ENCODE peak calls at places on chromosomes 4 and X, in seven cellular contexts. H is SK-N-SH, P is HCT116, N is H1, Q is GM12878, C is HepG2, D is K562. K is an unnamed sample.

GRCh38 chr4:6942238-6942800 is 32.7 kb downstream of the TBC1D14 start:
- DNase-seq in H (no peak), P (peak), N (no peak), Q (peak), C (no peak), D (peak), K (no peak)

GRCh38 chr4:15963001-15963451 is at the start of gene FGFBP2:
- DNase-seq in H (peak), P (peak), N (no peak), Q (no peak), C (peak), D (no peak), K (no peak)

GRCh38 chrX:155148724-155149537 is 67.3 kb upstream of the VBP1 start:
- DNase-seq in H (peak), P (no peak), N (no peak), Q (no peak), C (peak), D (peak), K (peak)

GRCh38 chr4:139599594-139600374 is 43.8 kb upstream of the SETD7 start:
- DNase-seq in H (no peak), P (no peak), N (no peak), Q (no peak), C (peak), D (no peak), K (no peak)

GRCh38 chrX:38365939-38366338 is 13.5 kb downstream of the OTC start:
- DNase-seq in H (no peak), P (no peak), N (no peak), Q (no peak), C (no peak), D (no peak), K (no peak)

GRCh38 chrX:44155126-44155525 is 181.9 kb upstream of the NDP start:
- DNase-seq in H (peak), P (no peak), N (no peak), Q (no peak), C (no peak), D (no peak), K (no peak)

GRCh38 chr4:184902550-184902949 is 76.8 kb upstream of the ACSL1 start:
- DNase-seq in H (no peak), P (no peak), N (no peak), Q (no peak), C (no peak), D (no peak), K (no peak)

GRCh38 chr4:95129036-95129435 is 371.3 kb downstream of the BMPR1B start:
- DNase-seq in H (no peak), P (no peak), N (no peak), Q (no peak), C (no peak), D (no peak), K (no peak)

GRCh38 chr4:100695871-100696270 is 178.0 kb upstream of the EMCN start:
- DNase-seq in H (no peak), P (no peak), N (no peak), Q (no peak), C (no peak), D (no peak), K (no peak)

GRCh38 chr4:141290771-141291170 is 70.1 kb downstream of the ZNF330 start:
- DNase-seq in H (no peak), P (no peak), N (no peak), Q (no peak), C (no peak), D (no peak), K (no peak)
- TF ChIP-seq JUND in H (no peak), P (no peak), N (no peak), Q (no peak), C (no peak), D (no peak), K (no peak)

DNA sequence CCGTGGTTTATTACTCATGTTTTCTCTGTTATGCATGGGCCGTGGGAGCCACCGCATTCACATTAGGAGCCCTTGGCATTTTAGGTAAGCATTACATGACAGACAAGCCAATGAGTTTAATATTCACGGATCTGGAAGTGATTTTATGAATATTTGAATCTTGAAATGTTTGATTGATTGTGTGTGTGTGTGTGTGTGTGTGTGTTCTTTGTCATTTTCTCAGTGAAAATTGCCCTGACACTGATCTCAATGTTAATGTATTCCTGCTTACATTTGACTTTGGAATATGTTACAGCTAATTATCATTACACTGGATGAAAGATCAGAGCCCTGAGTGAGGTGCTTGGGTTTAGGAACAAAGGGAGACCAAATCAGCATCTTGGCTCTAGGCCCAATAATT is 5.0 kb upstream of the GK2 start:
- DNase-seq in H (no peak), P (no peak), N (no peak), Q (no peak), C (no peak), D (no peak), K (no peak)
- TF ChIP-seq JUND in H (no peak), P (no peak), N (no peak), Q (no peak), C (no peak), D (no peak), K (no peak)

GRCh38 chrX:35006361-35006760 is 63.8 kb downstream of the FAM47B start:
- DNase-seq in H (no peak), P (no peak), N (no peak), Q (no peak), C (no peak), D (no peak), K (no peak)
- TF ChIP-seq JUND in H (no peak), P (no peak), N (no peak), Q (no peak), C (no peak), D (no peak), K (no peak)

DNA sequence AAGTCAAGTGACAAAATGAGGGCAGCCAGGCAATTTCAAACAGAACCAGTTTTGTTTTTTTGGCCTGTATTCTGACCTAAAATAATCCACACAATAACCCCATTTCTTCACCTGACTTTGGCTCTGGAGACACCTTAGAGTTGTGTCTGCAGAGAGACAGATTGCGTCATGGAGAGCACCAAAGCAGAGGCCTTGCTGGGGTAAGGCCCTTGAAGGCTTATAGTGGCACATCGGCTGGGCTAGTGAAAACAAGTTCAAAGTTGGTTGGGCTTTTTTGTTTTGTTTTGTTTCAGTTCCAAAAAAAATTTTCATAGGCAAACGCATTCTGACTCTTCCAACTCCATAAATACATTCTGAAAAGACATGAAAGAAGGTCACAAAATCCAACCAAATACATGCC is 34.4 kb downstream of the PARM1 start:
- DNase-seq in H (no peak), P (no peak), N (no peak), Q (no peak), C (no peak), D (no peak), K (no peak)
- TF ChIP-seq JUND in H (no peak), P (no peak), N (no peak), Q (no peak), C (no peak), D (no peak), K (no peak)

GRCh38 chrX:118257781-118258180 is 88.1 kb upstream of the WDR44 start:
- DNase-seq in H (no peak), P (no peak), N (no peak), Q (no peak), C (no peak), D (no peak), K (no peak)
- TF ChIP-seq JUND in H (no peak), P (no peak), N (no peak), Q (no peak), C (no peak), D (no peak), K (no peak)

GRCh38 chr4:153234923-153235322 is 30.7 kb downstream of the TRIM2 start:
- DNase-seq in H (no peak), P (peak), N (no peak), Q (no peak), C (no peak), D (no peak), K (no peak)

GRCh38 chr4:153227501-153227900 is 23.3 kb downstream of the TRIM2 start:
- DNase-seq in H (no peak), P (no peak), N (no peak), Q (no peak), C (no peak), D (no peak), K (no peak)

GRCh38 chr4:153233761-153234371 is 29.6 kb downstream of the TRIM2 start:
- DNase-seq in H (no peak), P (peak), N (no peak), Q (no peak), C (no peak), D (no peak), K (no peak)

GRCh38 chr4:153228512-153229145 is 24.4 kb downstream of the TRIM2 start:
- DNase-seq in H (peak), P (no peak), N (no peak), Q (no peak), C (no peak), D (no peak), K (no peak)

GRCh38 chr4:153232768-153233167 is 28.5 kb downstream of the TRIM2 start:
- DNase-seq in H (no peak), P (peak), N (peak), Q (no peak), C (peak), D (no peak), K (no peak)
- TF ChIP-seq JUND in H (no peak), P (no peak), N (no peak), Q (no peak), C (no peak), D (no peak), K (no peak)

GRCh38 chr4:168569909-168570276 is 73.0 kb downstream of the PALLD start:
- DNase-seq in H (no peak), P (no peak), N (no peak), Q (no peak), C (no peak), D (no peak), K (no peak)
- TF ChIP-seq JUND in H (no peak), P (no peak), N (no peak), Q (no peak), C (no peak), D (no peak), K (no peak)

GRCh38 chrX:153707406-153707805 is 16.8 kb downstream of the BCAP31 start:
- DNase-seq in H (no peak), P (no peak), N (no peak), Q (no peak), C (no peak), D (no peak), K (no peak)

GRCh38 chrX:153709726-153710674 is 14.2 kb downstream of the BCAP31 start:
- DNase-seq in H (no peak), P (no peak), N (no peak), Q (no peak), C (no peak), D (no peak), K (no peak)

GRCh38 chrX:153704021-153704526 is 16.3 kb downstream of the SLC6A8 start:
- DNase-seq in H (no peak), P (no peak), N (no peak), Q (no peak), C (no peak), D (no peak), K (no peak)

GRCh38 chrX:153706799-153707198 is 17.4 kb downstream of the BCAP31 start:
- DNase-seq in H (no peak), P (no peak), N (no peak), Q (no peak), C (no peak), D (no peak), K (no peak)

DNA sequence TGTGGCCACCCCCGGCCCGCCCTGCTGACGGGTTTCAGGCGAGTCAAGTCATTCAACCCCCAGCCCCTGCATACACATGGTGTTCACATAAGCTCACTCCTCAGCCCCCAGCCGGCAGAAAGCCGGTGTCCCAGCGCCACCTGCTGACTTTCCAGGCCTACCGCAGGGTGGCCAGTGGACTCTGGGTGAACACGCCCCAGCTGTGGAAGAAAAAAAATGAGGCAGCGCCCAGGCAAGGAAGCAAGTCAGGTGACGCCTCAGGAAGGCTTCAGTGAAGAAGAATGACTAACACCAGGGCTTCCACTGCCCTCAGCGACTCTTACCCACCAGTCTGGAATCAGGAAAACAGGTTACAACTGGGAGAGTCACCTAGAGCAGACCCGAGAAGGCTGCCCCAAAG is 15.8 kb downstream of the BCAP31 start:
- DNase-seq in H (peak), P (no peak), N (no peak), Q (no peak), C (peak), D (peak), K (no peak)
- TF ChIP-seq JUND in H (no peak), P (no peak), N (no peak), Q (no peak), C (no peak), D (peak), K (no peak)

K was measured in T47D.